ENCODE peak calls at places on chromosomes 5 and 9, in five cellular contexts. M is neural progenitor cell, Z is osteocyte, O is BE2C, V is bronchial epithelial cell. U is an unnamed sample.

GRCh38 chr5:132214491-132214890 is 13.2 kb downstream of the P4HA2 start:
- DNase-seq in M (no peak), Z (no peak), O (no peak), V (no peak), U (no peak)

GRCh38 chr5:33894566-33894965 is 2.8 kb upstream of the ADAMTS12 start:
- DNase-seq in M (no peak), Z (no peak), O (no peak), V (peak; percentile 30), U (no peak)

GRCh38 chr9:18976368-18977238 is 56.4 kb downstream of the SAXO1 start:
- DNase-seq in M (no peak), Z (no peak), O (no peak), V (peak; percentile 32), U (no peak)

GRCh38 chr5:141604318-141604717 is 14.5 kb downstream of the DIAPH1 start:
- DNase-seq in M (peak; percentile 17), Z (no peak), O (no peak), V (peak; percentile 99), U (no peak)

GRCh38 chr9:136707849-136708517 is 4.4 kb upstream of the DIPK1B start:
- DNase-seq in M (no peak), Z (no peak), O (no peak), V (no peak), U (no peak)

GRCh38 chr9:91144782-91145181 is 216.9 kb downstream of the AUH start:
- DNase-seq in M (no peak), Z (no peak), O (no peak), V (no peak), U (no peak)

GRCh38 chr5:132472431-132472830 is 18.1 kb downstream of the IRF1 start:
- DNase-seq in M (no peak), Z (no peak), O (no peak), V (no peak), U (no peak)

GRCh38 chr9:107983191-107983603 is 493.6 kb upstream of the KLF4 start:
- DNase-seq in M (no peak), Z (no peak), O (no peak), V (peak; percentile 74), U (no peak)

GRCh38 chr9:93911871-93912554 is 43.1 kb downstream of the BARX1 start:
- DNase-seq in M (no peak), Z (no peak), O (no peak), V (no peak), U (no peak)

GRCh38 chr5:79685621-79686020 is 4.0 kb upstream of the CMYA5 start:
- DNase-seq in M (no peak), Z (no peak), O (no peak), V (peak; percentile 21), U (no peak)

GRCh38 chr5:175624362-175624761 is 33.5 kb upstream of the HRH2 start:
- DNase-seq in M (no peak), Z (no peak), O (no peak), V (no peak), U (no peak)

GRCh38 chr9:18233776-18234445 is 240.0 kb upstream of the ADAMTSL1 start:
- DNase-seq in M (no peak), Z (no peak), O (no peak), V (peak; percentile 71), U (no peak)

GRCh38 chr5:103582364-103582763 is 19.8 kb upstream of the NUDT12 start:
- DNase-seq in M (peak; percentile 72), Z (no peak), O (peak; percentile 58), V (peak; percentile 55), U (no peak)

GRCh38 chr5:31186672-31187267 is 6.7 kb upstream of the CDH6 start:
- DNase-seq in M (peak; percentile 61), Z (no peak), O (no peak), V (peak; percentile 54), U (no peak)

GRCh38 chr9:130779153-130779855 is 55.8 kb upstream of the ABL1 start:
- DNase-seq in M (no peak), Z (no peak), O (no peak), V (no peak), U (no peak)

GRCh38 chr5:14167211-14167845 is 24.2 kb downstream of the TRIO start:
- DNase-seq in M (no peak), Z (no peak), O (no peak), V (peak; percentile 66), U (no peak)

GRCh38 chr5:131810510-131811249 is 13.9 kb upstream of the FNIP1 start:
- DNase-seq in M (peak; percentile 39), Z (no peak), O (peak; percentile 20), V (no peak), U (no peak)

GRCh38 chr5:14064841-14065240 is 78.3 kb upstream of the TRIO start:
- DNase-seq in M (no peak), Z (no peak), O (no peak), V (no peak), U (no peak)

GRCh38 chr5:115629903-115630302 is 4.1 kb upstream of the TMED7 start:
- DNase-seq in M (no peak), Z (no peak), O (no peak), V (no peak), U (no peak)

GRCh38 chr5:123157797-123158528 is 68.9 kb downstream of the PRDM6 start:
- DNase-seq in M (no peak), Z (no peak), O (no peak), V (peak; percentile 84), U (no peak)
- TF ChIP-seq CTCF in M (no peak), Z (peak; percentile 53), O (no peak), V (no peak), U (no peak)

GRCh38 chr5:15526413-15526812 is 26.4 kb downstream of the FBXL7 start:
- DNase-seq in M (no peak), Z (no peak), O (no peak), V (no peak), U (no peak)
- TF ChIP-seq CTCF in M (no peak), Z (no peak), O (no peak), V (no peak), U (no peak)

GRCh38 chr5:146052780-146053179 is 52.6 kb downstream of the PLAC8L1 start:
- DNase-seq in M (peak; percentile 51), Z (no peak), O (no peak), V (no peak), U (no peak)
- TF ChIP-seq CTCF in M (peak; percentile 59), Z (peak; percentile 27), O (peak; percentile 38), V (peak; percentile 28), U (peak; percentile 59)

GRCh38 chr9:14499976-14500375 is 186.0 kb upstream of the NFIB start:
- DNase-seq in M (no peak), Z (no peak), O (no peak), V (no peak), U (no peak)
- TF ChIP-seq CTCF in M (no peak), Z (no peak), O (no peak), V (no peak), U (no peak)

GRCh38 chr5:136062563-136063274 is 33.9 kb downstream of the TGFBI start:
- DNase-seq in M (peak; percentile 73), Z (no peak), O (peak; percentile 40), V (peak; percentile 53), U (peak; percentile 16)
- TF ChIP-seq CTCF in M (peak; percentile 62), Z (peak; percentile 55), O (peak; percentile 74), V (peak; percentile 68), U (peak; percentile 58)

DNA sequence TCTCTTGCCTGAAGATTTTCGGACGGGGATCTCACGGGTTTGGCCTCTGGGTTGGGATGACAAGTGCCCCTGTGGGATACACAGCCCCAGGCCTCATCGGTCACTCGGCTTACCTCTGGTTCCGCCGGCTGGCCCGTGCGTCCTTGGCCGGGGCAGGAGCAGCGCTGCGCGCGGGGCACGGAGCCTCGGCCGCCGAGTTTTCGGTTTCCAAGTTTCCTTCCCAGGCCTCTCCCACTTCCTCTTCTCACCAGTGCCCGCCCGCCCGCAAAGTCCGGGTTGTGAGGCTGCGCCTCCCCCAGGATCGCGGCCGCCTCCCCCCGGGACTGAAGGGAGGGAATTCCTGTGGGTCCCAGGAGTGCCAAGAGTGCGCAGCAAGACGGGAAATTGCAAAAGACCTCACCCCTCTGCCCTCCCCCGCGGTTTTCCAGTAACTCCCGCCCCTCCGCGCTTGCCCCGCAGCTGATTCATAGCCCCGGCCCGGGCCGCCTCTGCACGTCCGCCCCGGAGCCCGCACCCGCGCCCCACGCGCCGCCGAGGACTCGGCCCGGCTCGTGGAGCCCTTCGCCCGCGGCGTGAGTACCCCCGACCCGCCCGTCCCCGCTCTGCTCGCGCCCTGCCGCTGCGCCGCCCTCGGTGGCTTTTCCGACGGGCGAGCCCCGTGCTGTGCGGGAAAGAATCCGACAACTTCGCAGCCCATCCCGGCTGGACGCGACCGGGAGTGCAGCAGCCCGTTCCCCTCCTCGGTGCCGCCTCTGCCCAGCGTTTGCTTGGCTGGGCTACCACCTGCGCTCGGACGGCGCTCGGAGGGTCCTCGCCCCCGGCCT is at the start of gene OSMR:
- DNase-seq in M (peak; percentile 72), Z (peak; percentile 94), O (no peak), V (peak; percentile 94), U (no peak)
- TF ChIP-seq CTCF in M (peak; percentile 9), Z (no peak), O (no peak), V (no peak), U (peak; percentile 36)

DNA sequence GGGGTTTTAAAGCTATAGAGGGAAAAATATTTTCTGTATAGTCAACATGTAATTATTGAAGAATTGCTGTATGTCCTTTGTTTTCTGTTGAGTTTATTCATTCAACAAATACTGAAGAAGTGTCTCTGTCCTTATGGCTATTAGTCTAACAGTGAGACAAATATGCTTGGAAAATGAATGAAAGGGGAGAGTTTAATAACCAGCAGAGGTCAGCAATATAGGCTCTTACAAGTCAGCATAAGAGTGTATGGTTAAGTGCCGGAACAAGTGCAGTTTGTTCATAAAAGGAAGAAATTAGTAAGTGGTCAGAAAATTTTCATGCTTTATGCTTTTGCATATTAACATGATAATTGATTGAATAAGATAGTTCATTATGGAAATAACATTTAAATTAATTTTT is 3.6 kb downstream of the SCAMP1 start:
- DNase-seq in M (no peak), Z (no peak), O (no peak), V (no peak), U (no peak)
- TF ChIP-seq CTCF in M (no peak), Z (peak; percentile 13), O (peak; percentile 17), V (no peak), U (no peak)

GRCh38 chr5:6480133-6481051 is 31.7 kb downstream of the UBE2QL1 start:
- DNase-seq in M (peak; percentile 15), Z (no peak), O (no peak), V (no peak), U (no peak)
- TF ChIP-seq CTCF in M (peak; percentile 29), Z (no peak), O (peak; percentile 18), V (no peak), U (no peak)

U was measured in type B pancreatic cell.